ENCODE peak calls at places on chromosome 17, in nine cellular contexts. E, B, M, G, U, A, H, T and K are unnamed samples.

GRCh38 chr17:17929655-17930380 is 42.4 kb downstream of the TOM1L2 start:
- DNase-seq in E (no peak), B (peak), M (no peak), G (no peak), U (no peak), A (no peak), H (no peak), T (no peak), K (no peak)

GRCh38 chr17:29010586-29010985 is 4.8 kb upstream of the SEZ6 start:
- DNase-seq in E (no peak), B (no peak), M (no peak), G (no peak), U (no peak), A (no peak), H (no peak), T (no peak), K (no peak)

GRCh38 chr17:35705230-35705629 is 26.2 kb upstream of the RASL10B start:
- DNase-seq in E (no peak), B (no peak), M (no peak), G (no peak), U (no peak), A (no peak), H (no peak), T (no peak), K (no peak)

GRCh38 chr17:63966646-63967265 is 6.0 kb downstream of the SCN4A start:
- DNase-seq in E (no peak), B (no peak), M (no peak), G (no peak), U (no peak), A (no peak), H (no peak), T (no peak), K (no peak)

GRCh38 chr17:9729034-9729650 is 62.2 kb downstream of the DHRS7C start:
- DNase-seq in E (peak), B (no peak), M (no peak), G (peak), U (no peak), A (no peak), H (no peak), T (peak), K (peak)

GRCh38 chr17:15007001-15007400 is 258.1 kb downstream of the PMP22 start:
- DNase-seq in E (no peak), B (no peak), M (no peak), G (no peak), U (no peak), A (no peak), H (no peak), T (no peak), K (no peak)

GRCh38 chr17:66831383-66832220 is 3.3 kb upstream of the CACNG5 start:
- DNase-seq in E (no peak), B (peak), M (no peak), G (no peak), U (no peak), A (no peak), H (no peak), T (no peak), K (no peak)

GRCh38 chr17:65039349-65039988 is 17.1 kb downstream of the GNA13 start:
- DNase-seq in E (no peak), B (no peak), M (no peak), G (no peak), U (no peak), A (no peak), H (no peak), T (no peak), K (no peak)

GRCh38 chr17:69581061-69581955 is 166.8 kb downstream of the MAP2K6 start:
- DNase-seq in E (no peak), B (no peak), M (no peak), G (no peak), U (no peak), A (no peak), H (no peak), T (no peak), K (no peak)

GRCh38 chr17:63124958-63125357 is 158.9 kb downstream of the TANC2 start:
- DNase-seq in E (no peak), B (no peak), M (no peak), G (no peak), U (no peak), A (no peak), H (no peak), T (no peak), K (no peak)

GRCh38 chr17:41462705-41463104 is 4.5 kb downstream of the KRT32 start:
- DNase-seq in E (no peak), B (no peak), M (no peak), G (no peak), U (no peak), A (no peak), H (no peak), T (no peak), K (no peak)

GRCh38 chr17:79294459-79295071 is 219.9 kb downstream of the ENGASE start:
- DNase-seq in E (no peak), B (no peak), M (peak), G (peak), U (no peak), A (no peak), H (peak), T (peak), K (peak)

GRCh38 chr17:34299918-34300600 is 14.5 kb downstream of the CCL11 start:
- DNase-seq in E (no peak), B (peak), M (no peak), G (no peak), U (no peak), A (no peak), H (no peak), T (no peak), K (no peak)

GRCh38 chr17:16406742-16407674 is 8.4 kb upstream of the TRPV2 start:
- DNase-seq in E (no peak), B (peak), M (no peak), G (peak), U (no peak), A (peak), H (peak), T (peak), K (no peak)

GRCh38 chr17:18059283-18059682 is 20.1 kb downstream of the GID4 start:
- DNase-seq in E (no peak), B (no peak), M (no peak), G (no peak), U (no peak), A (no peak), H (no peak), T (no peak), K (no peak)

GRCh38 chr17:5892897-5893656 is 177.1 kb upstream of the WSCD1 start:
- DNase-seq in E (no peak), B (no peak), M (no peak), G (no peak), U (no peak), A (no peak), H (no peak), T (no peak), K (no peak)

GRCh38 chr17:6554871-6555330 is 1.5 kb downstream of the PITPNM3 start:
- DNase-seq in E (no peak), B (no peak), M (no peak), G (no peak), U (no peak), A (no peak), H (no peak), T (peak), K (no peak)

GRCh38 chr17:50689251-50689650 is 18.5 kb downstream of the ANKRD40 start:
- DNase-seq in E (no peak), B (no peak), M (no peak), G (no peak), U (no peak), A (peak), H (no peak), T (peak), K (no peak)

GRCh38 chr17:63495471-63495870 is 18.6 kb downstream of the ACE start:
- DNase-seq in E (no peak), B (no peak), M (no peak), G (no peak), U (no peak), A (no peak), H (no peak), T (no peak), K (no peak)

DNA sequence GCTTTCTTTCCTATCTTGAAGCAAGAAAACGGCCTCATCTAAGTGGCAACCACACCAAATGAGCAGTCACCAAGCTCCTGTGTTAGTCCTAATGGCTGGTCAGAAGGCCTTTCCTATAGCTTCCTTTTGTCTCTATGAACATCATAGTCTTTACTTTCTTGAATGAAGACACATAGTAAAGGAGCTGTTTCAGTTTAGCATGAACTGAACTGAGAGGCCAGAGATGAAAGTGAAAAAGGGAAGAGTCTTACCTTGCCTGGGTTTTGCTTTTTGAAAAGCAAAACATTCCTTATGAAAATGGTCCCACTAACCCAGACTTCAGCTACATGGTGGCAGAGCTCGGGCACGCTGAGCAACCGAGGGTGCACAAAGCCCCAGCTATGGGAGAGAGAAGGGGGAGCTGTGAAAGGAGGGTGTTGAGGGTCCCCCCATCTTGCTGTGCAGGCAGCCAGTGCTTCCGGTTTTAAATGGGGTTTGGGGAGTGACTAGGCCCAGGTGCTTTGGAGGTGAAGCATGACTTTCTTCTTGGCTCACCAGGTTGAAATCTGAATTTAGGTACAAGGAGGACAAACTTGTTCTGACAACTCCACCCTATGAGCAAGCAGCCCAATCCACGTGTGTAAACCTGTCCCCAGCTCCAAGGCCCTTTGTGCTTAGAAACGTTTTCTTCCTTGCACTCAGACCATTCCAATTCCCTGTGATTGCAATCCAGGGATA is 9.1 kb upstream of the PSMC3IP start:
- DNase-seq in E (no peak), B (no peak), M (no peak), G (no peak), U (no peak), A (no peak), H (no peak), T (no peak), K (no peak)
- TF ChIP-seq CTCF in E (no peak), B (no peak), M (no peak), G (no peak), U (no peak), A (no peak), H (no peak), T (no peak), K (no peak)

GRCh38 chr17:73952136-73952497 is 251.4 kb upstream of the RPL38 start:
- DNase-seq in E (no peak), B (peak), M (no peak), G (no peak), U (no peak), A (peak), H (no peak), T (no peak), K (no peak)

GRCh38 chr17:73950515-73950914 is 253.0 kb upstream of the RPL38 start:
- DNase-seq in E (no peak), B (peak), M (no peak), G (no peak), U (no peak), A (no peak), H (no peak), T (no peak), K (no peak)

GRCh38 chr17:73953206-73954033 is 250.1 kb upstream of the RPL38 start:
- DNase-seq in E (no peak), B (no peak), M (no peak), G (no peak), U (no peak), A (no peak), H (no peak), T (no peak), K (no peak)

GRCh38 chr17:73954981-73955380 is 248.5 kb upstream of the RPL38 start:
- DNase-seq in E (no peak), B (peak), M (no peak), G (no peak), U (no peak), A (no peak), H (no peak), T (no peak), K (no peak)

GRCh38 chr17:73952498-73953205 is 250.8 kb upstream of the RPL38 start:
- DNase-seq in E (no peak), B (peak), M (no peak), G (peak), U (no peak), A (peak), H (peak), T (peak), K (no peak)
- TF ChIP-seq CTCF in E (no peak), B (no peak), M (no peak), G (peak), U (peak), A (peak), H (peak), T (no peak), K (no peak)

DNA sequence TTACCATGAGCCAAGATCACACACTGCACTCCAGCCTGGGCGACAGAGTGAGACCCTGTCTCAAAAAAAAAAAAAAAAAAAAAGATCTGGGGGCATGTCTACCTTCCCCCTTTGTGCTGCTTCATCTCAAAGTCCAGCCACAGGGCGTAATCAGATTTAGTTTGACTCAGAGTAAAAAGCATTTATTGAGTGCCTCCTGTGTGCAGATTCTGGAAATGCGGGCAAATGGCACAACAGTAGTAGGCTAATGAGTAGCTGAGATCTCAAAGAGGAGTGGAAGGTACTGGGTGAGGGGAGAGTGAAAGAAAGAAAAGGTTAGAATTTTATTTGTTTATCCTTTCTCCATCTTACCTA is 9.1 kb upstream of the NR1D1 start:
- DNase-seq in E (no peak), B (no peak), M (no peak), G (no peak), U (no peak), A (no peak), H (no peak), T (no peak), K (peak)
- TF ChIP-seq CTCF in E (no peak), B (no peak), M (no peak), G (peak), U (no peak), A (peak), H (no peak), T (no peak), K (peak)

GRCh38 chr17:2070241-2071023 is 15.5 kb downstream of the HIC1 start:
- DNase-seq in E (no peak), B (no peak), M (no peak), G (no peak), U (no peak), A (no peak), H (no peak), T (no peak), K (peak)
- TF ChIP-seq CTCF in E (no peak), B (no peak), M (no peak), G (no peak), U (no peak), A (no peak), H (no peak), T (no peak), K (no peak)

GRCh38 chr17:75111777-75112176 is 2.0 kb downstream of the ARMC7 start:
- DNase-seq in E (no peak), B (no peak), M (no peak), G (no peak), U (no peak), A (no peak), H (no peak), T (no peak), K (no peak)

GRCh38 chr17:75115545-75115944 is 5.8 kb downstream of the ARMC7 start:
- DNase-seq in E (no peak), B (no peak), M (no peak), G (no peak), U (no peak), A (no peak), H (no peak), T (no peak), K (no peak)

GRCh38 chr17:75116681-75117080 is 6.9 kb downstream of the ARMC7 start:
- DNase-seq in E (no peak), B (no peak), M (no peak), G (no peak), U (no peak), A (no peak), H (no peak), T (no peak), K (no peak)

GRCh38 chr17:75110307-75110937 is 653 bp downstream of the ARMC7 start:
- DNase-seq in E (no peak), B (no peak), M (no peak), G (no peak), U (no peak), A (no peak), H (peak), T (peak), K (peak)

GRCh38 chr17:75113798-75114551 is 4.2 kb downstream of the ARMC7 start:
- DNase-seq in E (peak), B (peak), M (peak), G (peak), U (peak), A (peak), H (peak), T (peak), K (peak)
- TF ChIP-seq CTCF in E (peak), B (no peak), M (no peak), G (peak), U (peak), A (peak), H (peak), T (peak), K (peak)

GRCh38 chr17:57283203-57283971 is 27.1 kb downstream of the MSI2 start:
- DNase-seq in E (no peak), B (no peak), M (no peak), G (no peak), U (no peak), A (no peak), H (no peak), T (no peak), K (no peak)

GRCh38 chr17:57284583-57284982 is 28.3 kb downstream of the MSI2 start:
- DNase-seq in E (no peak), B (no peak), M (no peak), G (no peak), U (no peak), A (no peak), H (no peak), T (no peak), K (no peak)

GRCh38 chr17:57279432-57279831 is 23.1 kb downstream of the MSI2 start:
- DNase-seq in E (no peak), B (no peak), M (no peak), G (no peak), U (no peak), A (no peak), H (no peak), T (no peak), K (no peak)

GRCh38 chr17:57284984-57285646 is 28.8 kb downstream of the MSI2 start:
- DNase-seq in E (no peak), B (no peak), M (no peak), G (no peak), U (no peak), A (no peak), H (no peak), T (no peak), K (no peak)

DNA sequence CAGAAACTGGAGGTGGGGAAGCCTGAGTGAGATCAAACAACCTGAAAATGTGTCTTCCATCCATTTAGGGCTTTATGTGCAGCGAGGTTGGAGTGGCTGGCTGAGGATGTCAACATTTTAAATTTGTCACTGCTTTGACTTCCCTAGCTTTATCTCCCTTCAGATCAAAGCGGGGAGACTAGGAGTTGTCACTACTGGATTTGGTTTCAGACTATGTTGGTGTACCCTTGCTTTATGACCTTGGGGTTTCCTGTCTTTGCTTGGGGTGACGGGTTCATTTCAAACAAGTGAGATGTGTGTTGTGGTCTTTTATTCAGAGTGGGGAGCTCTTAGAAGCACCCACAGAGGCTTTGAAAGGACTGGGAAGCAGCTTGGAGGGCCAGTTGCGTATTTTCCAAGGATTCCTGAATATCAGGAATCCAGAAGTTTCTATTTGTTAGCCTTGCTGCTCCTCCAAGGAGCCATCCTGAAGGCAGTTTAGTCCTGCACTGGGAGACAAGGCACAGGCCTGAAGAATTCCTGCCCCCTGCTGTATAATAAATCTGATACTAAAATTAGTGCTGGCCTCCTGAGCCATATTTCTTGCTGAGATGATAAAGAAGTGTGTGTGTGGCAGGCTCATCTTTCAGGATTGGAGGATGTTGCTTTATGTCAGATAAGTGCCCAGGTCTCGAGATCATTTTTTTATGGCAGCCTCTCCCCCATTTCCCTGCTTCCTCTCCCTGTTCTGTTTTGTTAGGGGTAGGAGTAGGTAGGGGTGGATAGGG is 25.7 kb downstream of the MSI2 start:
- DNase-seq in E (no peak), B (no peak), M (no peak), G (no peak), U (no peak), A (no peak), H (no peak), T (no peak), K (no peak)
- TF ChIP-seq CTCF in E (no peak), B (no peak), M (no peak), G (no peak), U (no peak), A (peak), H (no peak), T (no peak), K (no peak)

DNA sequence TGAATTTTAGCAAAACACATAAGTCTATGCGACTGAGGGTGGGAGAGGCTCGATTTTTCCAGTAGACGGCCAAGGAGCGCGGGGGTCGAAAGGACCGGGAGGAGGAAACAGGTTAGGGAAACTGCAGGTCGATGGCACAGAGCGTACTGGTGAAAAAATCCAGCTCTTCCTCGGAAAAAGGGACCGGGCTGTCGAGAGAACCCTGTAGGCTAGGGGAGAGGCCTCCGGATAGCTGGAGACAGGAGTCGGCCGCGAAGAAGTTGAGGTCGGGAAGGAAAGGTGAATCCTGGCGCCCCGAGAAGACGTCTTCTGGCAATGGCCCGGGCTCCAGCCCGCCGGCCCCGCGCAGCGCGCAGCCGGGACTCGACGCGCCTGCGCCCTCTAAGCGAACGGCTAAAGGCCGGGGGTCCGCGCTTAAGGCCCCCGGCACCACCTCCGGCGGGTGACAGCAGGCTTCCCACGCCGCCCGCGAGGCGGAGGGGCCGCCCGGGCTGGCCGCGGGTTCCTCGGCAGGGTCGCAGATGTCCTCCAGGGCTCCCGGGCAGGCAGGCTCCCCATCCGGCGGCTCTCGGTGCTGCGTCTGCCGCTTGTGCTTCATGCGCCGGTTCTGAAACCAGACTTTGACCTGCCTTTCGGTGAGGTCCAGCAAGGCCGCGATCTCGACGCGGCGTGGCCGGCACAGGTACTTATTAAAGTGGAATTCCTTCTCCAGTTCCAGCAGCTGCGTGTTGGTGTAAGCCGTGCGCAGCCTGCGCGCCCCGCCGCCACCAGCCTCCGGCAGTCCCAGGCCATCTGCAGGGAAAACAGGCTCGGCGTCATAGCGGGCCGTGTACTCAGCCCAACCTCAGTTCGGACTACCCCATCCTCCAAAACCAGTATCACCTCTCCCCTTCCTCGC is 1.7 kb downstream of the HOXB2 start:
- DNase-seq in E (no peak), B (peak), M (no peak), G (peak), U (no peak), A (no peak), H (peak), T (peak), K (peak)
- TF ChIP-seq CTCF in E (no peak), B (no peak), M (no peak), G (no peak), U (no peak), A (no peak), H (no peak), T (no peak), K (peak)